ENCODE peak calls at places on chromosome 1, in seven cellular contexts. G, X, S, E, H, N and J are unnamed samples.

GRCh38 chr1:7398982-7399381 is 372.1 kb upstream of the VAMP3 start:
- DNase-seq in G (no peak), H (no peak), S (no peak), X (no peak), N (no peak), E (no peak), J (no peak)

GRCh38 chr1:83083589-83084224 is 915.2 kb downstream of the TTLL7 start:
- DNase-seq in X (no peak), G (no peak), H (no peak), S (no peak), E (no peak), N (no peak), J (no peak)

GRCh38 chr1:242196914-242197313 is 198.0 kb upstream of the MAP1LC3C start:
- DNase-seq in S (no peak), G (no peak), E (no peak), H (no peak), N (no peak), X (no peak), J (no peak)

GRCh38 chr1:9280015-9280860 is 12.5 kb upstream of the SPSB1 start:
- DNase-seq in S (peak; percentile 73), H (peak; percentile 89), G (peak; percentile 69), E (no peak), X (peak; percentile 87), N (no peak), J (peak; percentile 83)

GRCh38 chr1:210758761-210759160 is 375.2 kb downstream of the KCNH1 start:
- DNase-seq in S (no peak), G (no peak), N (no peak), X (no peak), H (peak; percentile 56), E (no peak), J (no peak)

GRCh38 chr1:183506561-183506960 is 34.3 kb downstream of the SMG7 start:
- DNase-seq in N (no peak), H (no peak), E (no peak), X (no peak), G (peak; percentile 10), S (no peak), J (no peak)

GRCh38 chr1:209703834-209704504 is 677 bp upstream of the HSD11B1 start:
- DNase-seq in N (no peak), X (no peak), G (no peak), H (no peak), E (no peak), S (no peak), J (no peak)

GRCh38 chr1:228151526-228151925 is 1.8 kb downstream of the GJC2 start:
- DNase-seq in X (no peak), N (no peak), H (no peak), G (no peak), S (no peak), E (no peak), J (no peak)

GRCh38 chr1:221117548-221117951 is 238.3 kb downstream of the HLX start:
- DNase-seq in N (no peak), H (peak; percentile 87), G (peak; percentile 89), E (no peak), X (no peak), S (no peak), J (peak; percentile 45)

GRCh38 chr1:156126043-156126700 is 11.7 kb downstream of the LMNA start:
- DNase-seq in S (peak; percentile 64), E (peak; percentile 30), N (peak; percentile 69), X (peak; percentile 95), G (peak; percentile 91), H (peak; percentile 99), J (peak; percentile 93)

GRCh38 chr1:20165522-20165951 is 20.4 kb upstream of the UBXN10 start:
- DNase-seq in S (no peak), H (peak; percentile 15), X (no peak), N (no peak), G (no peak), E (no peak), J (no peak)